ENCODE peak calls at places on chromosomes 16 and 17, in nine cellular contexts. T is heart right ventricle, Z is cardiac fibroblast, E is kidney, H is AG09319, S is cardiac muscle cell, I is H9, X is AG10803, B is foreskin fibroblast. K is an unnamed sample.
A peak's percentile ranks its signal among the peaks of the same experiment; 100 is the strongest.

GRCh38 chr16:24430937-24431760 is 108.2 kb upstream of the RBBP6 start:
- DNase-seq in X (no peak), E (no peak), Z (no peak), B (no peak), H (no peak), I (no peak), T (no peak), S (no peak), K (no peak)

GRCh38 chr16:85908444-85908843 is 9.5 kb downstream of the IRF8 start:
- DNase-seq in H (no peak), X (no peak), I (no peak), E (peak; percentile 18), B (no peak), S (no peak), T (no peak), Z (no peak), K (peak; percentile 20)

GRCh38 chr16:57029161-57030160 is 40.1 kb downstream of the NLRC5 start:
- DNase-seq in I (no peak), B (no peak), E (no peak), X (peak; percentile 40), H (no peak), T (no peak), S (peak; percentile 33), Z (peak; percentile 86), K (no peak)

GRCh38 chr17:82839617-82840292 is at the start of gene ZNF750:
- DNase-seq in Z (no peak), T (no peak), H (no peak), I (no peak), B (no peak), E (no peak), S (no peak), X (no peak), K (no peak)

GRCh38 chr16:81463296-81463890 is 18.8 kb downstream of the CMIP start:
- DNase-seq in X (no peak), S (no peak), Z (no peak), B (no peak), I (no peak), H (no peak), T (no peak), E (peak; percentile 51), K (no peak)

GRCh38 chr17:2863204-2863603 is 67.0 kb downstream of the RAP1GAP2 start:
- DNase-seq in E (no peak), X (no peak), H (no peak), I (no peak), S (no peak), T (no peak), Z (no peak), B (no peak), K (no peak)

GRCh38 chr17:40554646-40555295 is 10.5 kb downstream of the CCR7 start:
- DNase-seq in X (no peak), H (no peak), I (peak; percentile 36), E (no peak), T (no peak), S (no peak), Z (no peak), B (no peak), K (peak; percentile 15)

GRCh38 chr17:31564883-31565297 is 173.4 kb downstream of the RAB11FIP4 start:
- DNase-seq in S (peak; percentile 84), X (peak; percentile 69), H (no peak), T (no peak), I (peak; percentile 71), B (no peak), Z (peak; percentile 51), E (no peak), K (no peak)

GRCh38 chr17:17391575-17392370 is 85.0 kb upstream of the MED9 start:
- DNase-seq in X (no peak), S (no peak), Z (no peak), I (no peak), T (no peak), H (no peak), E (no peak), B (no peak), K (no peak)

GRCh38 chr17:12107905-12108304 is 87.2 kb downstream of the MAP2K4 start:
- DNase-seq in B (no peak), T (no peak), H (no peak), Z (peak; percentile 48), I (no peak), E (no peak), S (peak; percentile 21), X (peak; percentile 2), K (no peak)

GRCh38 chr16:4048481-4048880 is 67.8 kb downstream of the ADCY9 start:
- DNase-seq in X (no peak), I (no peak), H (no peak), S (no peak), T (no peak), B (no peak), E (no peak), Z (no peak), K (no peak)

GRCh38 chr16:58187092-58187491 is 10.8 kb downstream of the CSNK2A2 start:
- DNase-seq in I (no peak), T (no peak), H (no peak), X (peak; percentile 6), S (peak; percentile 14), Z (peak; percentile 20), B (no peak), E (no peak), K (no peak)

GRCh38 chr16:28823291-28823718 is 506 bp downstream of the ATXN2L start:
- DNase-seq in I (no peak), E (no peak), H (no peak), X (no peak), S (no peak), Z (no peak), B (no peak), T (no peak), K (no peak)

GRCh38 chr16:57038151-57038550 is 48.8 kb downstream of the NLRC5 start:
- DNase-seq in X (peak; percentile 65), H (no peak), S (peak; percentile 50), T (no peak), Z (peak; percentile 76), B (peak; percentile 68), E (no peak), I (no peak), K (no peak)

DNA sequence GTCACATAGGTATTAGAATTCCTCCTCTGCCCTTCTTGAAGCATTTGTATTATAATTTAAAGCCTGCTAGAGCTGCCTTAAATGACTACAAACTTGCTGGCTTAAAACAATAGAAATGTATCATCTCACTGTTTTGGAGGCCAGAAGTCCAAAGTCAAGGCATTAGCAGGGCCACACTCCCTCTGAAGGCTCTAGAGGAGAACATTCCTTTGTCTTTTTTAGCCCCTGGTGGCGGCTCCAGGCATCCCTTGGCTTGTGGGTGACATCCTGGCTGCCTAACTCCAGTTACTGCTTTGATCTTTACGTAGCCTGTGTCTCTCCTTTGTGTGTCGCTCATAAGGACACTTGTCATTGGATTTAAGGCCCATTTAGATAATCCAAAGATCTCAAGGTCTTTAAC is 186.6 kb upstream of the SALL1 start:
- DNase-seq in E (no peak), H (no peak), Z (no peak), X (no peak), S (no peak), T (no peak), B (no peak), I (peak; percentile 57), K (no peak)
- TF ChIP-seq CTCF in E (no peak), H (peak; percentile 11), Z (no peak), X (peak; percentile 31), S (peak; percentile 14), T (no peak), B (no peak), I (peak; percentile 71), K (no peak)

GRCh38 chr16:11871193-11871592 is 19.9 kb upstream of the RSL1D1 start:
- DNase-seq in H (no peak), X (peak; percentile 49), Z (peak; percentile 56), E (no peak), I (peak; percentile 66), S (peak; percentile 48), T (no peak), B (no peak), K (no peak)
- TF ChIP-seq CTCF in H (peak; percentile 10), X (peak; percentile 38), Z (peak; percentile 18), E (no peak), I (peak; percentile 50), S (peak; percentile 26), T (peak; percentile 40), B (peak; percentile 18), K (no peak)

GRCh38 chr17:37710344-37710886 is 34.4 kb downstream of the HNF1B start:
- DNase-seq in T (no peak), E (peak; percentile 88), H (no peak), S (peak; percentile 69), Z (peak; percentile 78), I (peak; percentile 97), B (peak; percentile 14), X (peak; percentile 42), K (no peak)
- TF ChIP-seq CTCF in T (no peak), E (no peak), H (no peak), S (no peak), Z (no peak), I (peak; percentile 19), B (no peak), X (no peak), K (no peak)

GRCh38 chr16:2529961-2530628 is 1.1 kb downstream of the CEMP1 start:
- DNase-seq in T (no peak), S (no peak), H (no peak), Z (no peak), X (no peak), B (no peak), I (no peak), E (peak; percentile 81), K (peak; percentile 12)

GRCh38 chr16:2527784-2528100 is 3.5 kb downstream of the CEMP1 start:
- DNase-seq in B (no peak), S (no peak), I (no peak), T (no peak), H (no peak), E (peak; percentile 77), X (no peak), Z (no peak), K (no peak)

GRCh38 chr16:2530629-2531318 is 434 bp downstream of the CEMP1 start:
- DNase-seq in B (no peak), H (no peak), I (no peak), T (no peak), Z (no peak), S (no peak), E (peak; percentile 84), X (no peak), K (no peak)

GRCh38 chr16:2528161-2529060 is 2.8 kb downstream of the CEMP1 start:
- DNase-seq in S (no peak), H (no peak), Z (no peak), B (no peak), E (peak; percentile 74), T (peak; percentile 15), X (no peak), I (no peak), K (no peak)

DNA sequence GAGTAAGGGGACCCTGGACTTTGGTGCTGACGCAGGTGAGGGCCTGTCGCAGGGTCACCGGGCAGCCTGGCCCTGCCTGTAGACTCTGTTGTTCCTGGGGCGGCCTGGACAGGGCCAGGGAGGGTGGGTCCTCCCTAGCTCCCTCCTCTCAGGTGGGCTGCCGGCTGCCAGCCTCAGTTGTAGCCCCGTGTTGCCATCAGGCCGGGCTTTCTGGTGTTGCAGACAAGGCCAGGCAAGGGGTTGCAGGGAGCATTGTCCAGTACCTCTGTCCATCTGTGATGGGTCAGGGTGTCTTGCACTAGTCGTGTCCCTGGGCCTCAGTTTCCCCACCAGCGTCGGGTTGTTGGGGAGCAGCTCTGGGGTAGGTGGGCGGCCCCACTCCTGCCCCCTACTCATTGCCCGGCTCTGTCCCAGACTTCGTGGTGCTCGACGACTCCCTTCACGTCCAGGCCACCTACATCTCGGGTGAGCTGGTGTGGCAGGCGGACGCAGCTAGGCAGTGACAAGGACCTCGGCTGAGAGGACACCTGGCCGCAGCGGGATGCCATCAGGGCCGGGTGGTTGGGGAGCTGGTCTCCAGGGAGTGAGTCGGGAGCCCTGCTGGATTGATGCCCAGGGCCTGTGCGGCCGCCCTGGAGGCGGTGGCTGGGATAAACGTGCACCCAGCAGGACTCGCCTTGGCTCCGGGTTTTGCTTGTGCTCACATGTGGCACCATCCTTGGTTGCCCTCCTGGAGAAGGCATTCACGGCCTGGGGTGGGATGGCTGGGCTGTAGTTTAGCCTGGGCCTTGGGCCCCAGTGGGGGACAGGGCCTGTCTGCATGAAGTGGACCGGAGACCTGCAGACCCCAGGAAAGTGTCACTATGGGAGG is 1.9 kb downstream of the CEMP1 start:
- DNase-seq in X (no peak), H (no peak), B (no peak), T (peak; percentile 18), S (no peak), E (peak; percentile 75), Z (no peak), I (no peak), K (peak; percentile 14)
- TF ChIP-seq CTCF in X (no peak), H (no peak), B (peak; percentile 4), T (no peak), S (no peak), E (no peak), Z (no peak), I (peak; percentile 39), K (no peak)

K was measured in activated B cell treated with CpG ODN at 0.5 μM for 24 hours.